ENCODE peak calls at places on chromosomes 3 and 15, in six cellular contexts. One of them, this sample, is unnamed.

GRCh38 chr3:8529197-8529637 is 27.6 kb downstream of the LMCD1 start:
- DNase-seq in omental fat pad: no peak
- DNase-seq in RPMI8226: no peak
- DNase-seq in iPS DF 6.9: no peak
- DNase-seq in HAP-1: no peak
- DNase-seq in stimulated activated CD4-positive, alpha-beta T cell treated with anti-CD3 and anti-CD28 coated beads, TNF-alpha, amount 100 ng/mL, for 1 hour: no peak
- DNase-seq in this sample: no peak

GRCh38 chr3:10160346-10160745 is 4.4 kb upstream of the IRAK2 start:
- DNase-seq in omental fat pad: no peak
- DNase-seq in RPMI8226: no peak
- DNase-seq in iPS DF 6.9: no peak
- DNase-seq in HAP-1: no peak
- DNase-seq in stimulated activated CD4-positive, alpha-beta T cell treated with anti-CD3 and anti-CD28 coated beads, TNF-alpha, amount 100 ng/mL, for 1 hour: no peak
- DNase-seq in this sample: no peak

GRCh38 chr3:155242342-155242741 is 51.1 kb downstream of the STRIT1 start:
- DNase-seq in omental fat pad: no peak
- DNase-seq in RPMI8226: no peak
- DNase-seq in iPS DF 6.9: no peak
- DNase-seq in HAP-1: no peak
- DNase-seq in stimulated activated CD4-positive, alpha-beta T cell treated with anti-CD3 and anti-CD28 coated beads, TNF-alpha, amount 100 ng/mL, for 1 hour: no peak
- DNase-seq in this sample: no peak

GRCh38 chr3:4292301-4292700 is 10.9 kb upstream of the SETMAR start:
- DNase-seq in omental fat pad: no peak
- DNase-seq in RPMI8226: no peak
- DNase-seq in iPS DF 6.9: no peak
- DNase-seq in HAP-1: no peak
- DNase-seq in stimulated activated CD4-positive, alpha-beta T cell treated with anti-CD3 and anti-CD28 coated beads, TNF-alpha, amount 100 ng/mL, for 1 hour: no peak
- DNase-seq in this sample: no peak

GRCh38 chr3:139302084-139302800 is 41.6 kb upstream of the MRPS22 start:
- DNase-seq in omental fat pad: no peak
- DNase-seq in RPMI8226: no peak
- DNase-seq in iPS DF 6.9: no peak
- DNase-seq in HAP-1: no peak
- DNase-seq in stimulated activated CD4-positive, alpha-beta T cell treated with anti-CD3 and anti-CD28 coated beads, TNF-alpha, amount 100 ng/mL, for 1 hour: no peak
- DNase-seq in this sample: no peak

GRCh38 chr3:43958005-43958770 is 267.4 kb downstream of the ABHD5 start:
- DNase-seq in omental fat pad: no peak
- DNase-seq in RPMI8226: peak
- DNase-seq in iPS DF 6.9: no peak
- DNase-seq in HAP-1: no peak
- DNase-seq in stimulated activated CD4-positive, alpha-beta T cell treated with anti-CD3 and anti-CD28 coated beads, TNF-alpha, amount 100 ng/mL, for 1 hour: no peak
- DNase-seq in this sample: no peak

GRCh38 chr15:91891788-91892187 is 38.3 kb downstream of the SLCO3A1 start:
- DNase-seq in omental fat pad: no peak
- DNase-seq in RPMI8226: peak
- DNase-seq in iPS DF 6.9: no peak
- DNase-seq in HAP-1: no peak
- DNase-seq in stimulated activated CD4-positive, alpha-beta T cell treated with anti-CD3 and anti-CD28 coated beads, TNF-alpha, amount 100 ng/mL, for 1 hour: no peak
- DNase-seq in this sample: no peak

GRCh38 chr3:172332256-172333041 is 115.8 kb downstream of the GHSR start:
- DNase-seq in omental fat pad: no peak
- DNase-seq in RPMI8226: peak
- DNase-seq in iPS DF 6.9: peak
- DNase-seq in HAP-1: peak
- DNase-seq in stimulated activated CD4-positive, alpha-beta T cell treated with anti-CD3 and anti-CD28 coated beads, TNF-alpha, amount 100 ng/mL, for 1 hour: peak
- DNase-seq in this sample: peak

GRCh38 chr3:27630892-27631291 is 91.2 kb downstream of the EOMES start:
- DNase-seq in omental fat pad: no peak
- DNase-seq in RPMI8226: no peak
- DNase-seq in iPS DF 6.9: no peak
- DNase-seq in HAP-1: no peak
- DNase-seq in stimulated activated CD4-positive, alpha-beta T cell treated with anti-CD3 and anti-CD28 coated beads, TNF-alpha, amount 100 ng/mL, for 1 hour: no peak
- DNase-seq in this sample: no peak

GRCh38 chr15:51623386-51623938 is 891 bp upstream of the DMXL2 start:
- DNase-seq in omental fat pad: no peak
- DNase-seq in RPMI8226: peak
- DNase-seq in iPS DF 6.9: no peak
- DNase-seq in HAP-1: no peak
- DNase-seq in stimulated activated CD4-positive, alpha-beta T cell treated with anti-CD3 and anti-CD28 coated beads, TNF-alpha, amount 100 ng/mL, for 1 hour: no peak
- DNase-seq in this sample: no peak

GRCh38 chr15:66938114-66938830 is 127.1 kb upstream of the SMAD3 start:
- DNase-seq in omental fat pad: no peak
- DNase-seq in RPMI8226: no peak
- DNase-seq in iPS DF 6.9: no peak
- DNase-seq in HAP-1: peak
- DNase-seq in stimulated activated CD4-positive, alpha-beta T cell treated with anti-CD3 and anti-CD28 coated beads, TNF-alpha, amount 100 ng/mL, for 1 hour: no peak
- DNase-seq in this sample: no peak

GRCh38 chr3:68306571-68306970 is 625.8 kb downstream of the TAFA4 start:
- DNase-seq in omental fat pad: no peak
- DNase-seq in RPMI8226: peak
- DNase-seq in iPS DF 6.9: peak
- DNase-seq in HAP-1: peak
- DNase-seq in stimulated activated CD4-positive, alpha-beta T cell treated with anti-CD3 and anti-CD28 coated beads, TNF-alpha, amount 100 ng/mL, for 1 hour: no peak
- DNase-seq in this sample: peak

GRCh38 chr3:13955084-13955483 is 75.2 kb upstream of the WNT7A start:
- DNase-seq in omental fat pad: no peak
- DNase-seq in RPMI8226: peak
- DNase-seq in iPS DF 6.9: no peak
- DNase-seq in HAP-1: no peak
- DNase-seq in stimulated activated CD4-positive, alpha-beta T cell treated with anti-CD3 and anti-CD28 coated beads, TNF-alpha, amount 100 ng/mL, for 1 hour: no peak
- DNase-seq in this sample: no peak

GRCh38 chr3:161915283-161915682 is 418.7 kb downstream of the OTOL1 start:
- DNase-seq in omental fat pad: no peak
- DNase-seq in RPMI8226: no peak
- DNase-seq in iPS DF 6.9: no peak
- DNase-seq in HAP-1: no peak
- DNase-seq in stimulated activated CD4-positive, alpha-beta T cell treated with anti-CD3 and anti-CD28 coated beads, TNF-alpha, amount 100 ng/mL, for 1 hour: no peak
- DNase-seq in this sample: no peak

GRCh38 chr3:157176108-157176507 is 16.2 kb upstream of the CCNL1 start:
- DNase-seq in omental fat pad: no peak
- DNase-seq in RPMI8226: no peak
- DNase-seq in iPS DF 6.9: no peak
- DNase-seq in HAP-1: no peak
- DNase-seq in stimulated activated CD4-positive, alpha-beta T cell treated with anti-CD3 and anti-CD28 coated beads, TNF-alpha, amount 100 ng/mL, for 1 hour: no peak
- DNase-seq in this sample: no peak

GRCh38 chr3:73516656-73517055 is 108.1 kb downstream of the PDZRN3 start:
- DNase-seq in omental fat pad: no peak
- DNase-seq in RPMI8226: no peak
- DNase-seq in iPS DF 6.9: no peak
- DNase-seq in HAP-1: no peak
- DNase-seq in stimulated activated CD4-positive, alpha-beta T cell treated with anti-CD3 and anti-CD28 coated beads, TNF-alpha, amount 100 ng/mL, for 1 hour: no peak
- DNase-seq in this sample: no peak

GRCh38 chr15:77413687-77414349 is 6.1 kb downstream of the PEAK1 start:
- DNase-seq in omental fat pad: no peak
- DNase-seq in RPMI8226: no peak
- DNase-seq in iPS DF 6.9: no peak
- DNase-seq in HAP-1: no peak
- DNase-seq in stimulated activated CD4-positive, alpha-beta T cell treated with anti-CD3 and anti-CD28 coated beads, TNF-alpha, amount 100 ng/mL, for 1 hour: no peak
- DNase-seq in this sample: no peak

GRCh38 chr15:78216276-78217229 is 17.8 kb downstream of the ACSBG1 start:
- DNase-seq in omental fat pad: no peak
- DNase-seq in RPMI8226: peak
- DNase-seq in iPS DF 6.9: no peak
- DNase-seq in HAP-1: no peak
- DNase-seq in stimulated activated CD4-positive, alpha-beta T cell treated with anti-CD3 and anti-CD28 coated beads, TNF-alpha, amount 100 ng/mL, for 1 hour: no peak
- DNase-seq in this sample: no peak

GRCh38 chr15:63430766-63431451 is 49.3 kb upstream of the CA12 start:
- DNase-seq in omental fat pad: no peak
- DNase-seq in RPMI8226: no peak
- DNase-seq in iPS DF 6.9: no peak
- DNase-seq in HAP-1: no peak
- DNase-seq in stimulated activated CD4-positive, alpha-beta T cell treated with anti-CD3 and anti-CD28 coated beads, TNF-alpha, amount 100 ng/mL, for 1 hour: no peak
- DNase-seq in this sample: no peak